ENCODE peak calls at places on chromosome 2, in eight cellular contexts. N is epithelial cell of esophagus; H is NCI-H146; M is substantia nigra; D is small intestine; W is activated CD8-positive, alpha-beta memory T cell treated with anti-CD3 and anti-CD28 coated beads, Interleukin-2, amount 10 ng/mL, durations not matched to agents 7 days and 5 days; T is activated effector memory CD4-positive, alpha-beta T cell treated with anti-CD3 and anti-CD28 coated beads, Interleukin-2, amount 50 U/mL, for 16 hours; E is AML-193. J is an unnamed sample.

GRCh38 chr2:180449171-180449570 is 442.1 kb upstream of the CWC22 start:
- DNase-seq in N (no peak), H (no peak), M (no peak), D (no peak), W (no peak), T (no peak), E (no peak), J (no peak)

GRCh38 chr2:195480121-195480520 is 176.9 kb upstream of the SLC39A10 start:
- DNase-seq in N (no peak), H (no peak), M (no peak), D (no peak), W (no peak), T (no peak), E (no peak), J (no peak)

GRCh38 chr2:186868344-186868743 is 19.4 kb upstream of the ZSWIM2 start:
- DNase-seq in N (no peak), H (no peak), M (no peak), D (no peak), W (no peak), T (no peak), E (no peak), J (no peak)

GRCh38 chr2:174610243-174610995 is 12.8 kb upstream of the WIPF1 start:
- DNase-seq in N (no peak), H (no peak), M (no peak), D (no peak), W (peak; percentile 69), T (no peak), E (peak; percentile 72), J (no peak)

GRCh38 chr2:178277741-178278197 is 83.5 kb downstream of the OSBPL6 start:
- DNase-seq in N (no peak), H (peak; percentile 35), M (no peak), D (peak; percentile 40), W (no peak), T (no peak), E (no peak), J (no peak)

GRCh38 chr2:69754633-69755032 is 12.7 kb downstream of the ANXA4 start:
- DNase-seq in N (no peak), H (no peak), M (no peak), D (no peak), W (no peak), T (no peak), E (no peak), J (no peak)

GRCh38 chr2:96092896-96093295 is 23.5 kb downstream of the ADRA2B start:
- DNase-seq in N (no peak), H (no peak), M (no peak), D (no peak), W (peak; percentile 11), T (peak; percentile 34), E (peak; percentile 14), J (no peak)

GRCh38 chr2:75100011-75100680 is 99.2 kb downstream of the TACR1 start:
- DNase-seq in N (peak; percentile 71), H (no peak), M (no peak), D (no peak), W (no peak), T (no peak), E (no peak), J (no peak)

GRCh38 chr2:98188351-98189046 is 101.5 kb downstream of the VWA3B start:
- DNase-seq in N (peak; percentile 82), H (no peak), M (no peak), D (no peak), W (no peak), T (no peak), E (no peak), J (no peak)

GRCh38 chr2:56184500-56184996 is 758 bp downstream of the CCDC85A start:
- DNase-seq in N (peak; percentile 27), H (peak; percentile 66), M (no peak), D (peak; percentile 5), W (no peak), T (no peak), E (no peak), J (no peak)

GRCh38 chr2:7907041-7907440 is 774.8 kb upstream of the ID2 start:
- DNase-seq in N (no peak), H (no peak), M (no peak), D (no peak), W (no peak), T (no peak), E (no peak), J (no peak)

GRCh38 chr2:100285691-100286090 is 36.6 kb downstream of the LONRF2 start:
- DNase-seq in N (no peak), H (no peak), M (no peak), D (peak; percentile 76), W (no peak), T (no peak), E (no peak), J (no peak)

GRCh38 chr2:70116936-70117554 is 29.8 kb downstream of the PCBP1 start:
- DNase-seq in N (no peak), H (no peak), M (no peak), D (no peak), W (no peak), T (no peak), E (no peak), J (no peak)

J was measured in GDM1.